ENCODE peak calls at places on chromosomes 12 and 14, in eight cellular contexts. One of them, this sample, is unnamed.

GRCh38 chr14:58055497-58055896 is 96.5 kb downstream of the ARMH4 start:
- DNase-seq in gastrocnemius medialis: no peak
- DNase-seq in AG09309: no peak
- DNase-seq in tibial nerve: no peak
- DNase-seq in OCI-LY7: no peak
- DNase-seq in testis: no peak
- DNase-seq in BE2C: no peak
- DNase-seq in AG04450: no peak
- DNase-seq in this sample: no peak

GRCh38 chr14:51780006-51780692 is 80.3 kb upstream of the GNG2 start:
- DNase-seq in gastrocnemius medialis: peak
- DNase-seq in AG09309: no peak
- DNase-seq in tibial nerve: peak
- DNase-seq in OCI-LY7: peak
- DNase-seq in testis: peak
- DNase-seq in BE2C: peak
- DNase-seq in AG04450: peak
- DNase-seq in this sample: peak

GRCh38 chr12:92226036-92226661 is 80.5 kb upstream of the BTG1 start:
- DNase-seq in gastrocnemius medialis: no peak
- DNase-seq in AG09309: no peak
- DNase-seq in tibial nerve: no peak
- DNase-seq in OCI-LY7: no peak
- DNase-seq in testis: no peak
- DNase-seq in BE2C: no peak
- DNase-seq in AG04450: no peak
- DNase-seq in this sample: no peak

GRCh38 chr12:27844427-27845090 is 64.5 kb upstream of the MANSC4 start:
- DNase-seq in gastrocnemius medialis: no peak
- DNase-seq in AG09309: no peak
- DNase-seq in tibial nerve: no peak
- DNase-seq in OCI-LY7: no peak
- DNase-seq in testis: no peak
- DNase-seq in BE2C: no peak
- DNase-seq in AG04450: no peak
- DNase-seq in this sample: no peak

GRCh38 chr12:90366286-90366685 is 588.7 kb downstream of the CCER1 start:
- DNase-seq in gastrocnemius medialis: no peak
- DNase-seq in AG09309: peak
- DNase-seq in tibial nerve: no peak
- DNase-seq in OCI-LY7: no peak
- DNase-seq in testis: no peak
- DNase-seq in BE2C: no peak
- DNase-seq in AG04450: no peak
- DNase-seq in this sample: no peak

GRCh38 chr12:99087278-99087677 is 442.2 kb downstream of the APAF1 start:
- DNase-seq in gastrocnemius medialis: no peak
- DNase-seq in AG09309: no peak
- DNase-seq in tibial nerve: no peak
- DNase-seq in OCI-LY7: no peak
- DNase-seq in testis: no peak
- DNase-seq in BE2C: no peak
- DNase-seq in AG04450: no peak
- DNase-seq in this sample: no peak

GRCh38 chr12:39986674-39987073 is 119.2 kb downstream of the SLC2A13 start:
- DNase-seq in gastrocnemius medialis: no peak
- DNase-seq in AG09309: no peak
- DNase-seq in tibial nerve: no peak
- DNase-seq in OCI-LY7: no peak
- DNase-seq in testis: no peak
- DNase-seq in BE2C: no peak
- DNase-seq in AG04450: no peak
- DNase-seq in this sample: no peak

GRCh38 chr14:22986508-22987054 is 4.2 kb upstream of the AJUBA start:
- DNase-seq in gastrocnemius medialis: peak
- DNase-seq in AG09309: no peak
- DNase-seq in tibial nerve: peak
- DNase-seq in OCI-LY7: peak
- DNase-seq in testis: peak
- DNase-seq in BE2C: peak
- DNase-seq in AG04450: peak
- DNase-seq in this sample: peak

GRCh38 chr14:93834739-93835383 is 46.6 kb upstream of the PRIMA1 start:
- DNase-seq in gastrocnemius medialis: no peak
- DNase-seq in AG09309: no peak
- DNase-seq in tibial nerve: no peak
- DNase-seq in OCI-LY7: no peak
- DNase-seq in testis: no peak
- DNase-seq in BE2C: peak
- DNase-seq in AG04450: no peak
- DNase-seq in this sample: no peak

GRCh38 chr14:89241265-89241664 is 175.8 kb downstream of the FOXN3 start:
- DNase-seq in gastrocnemius medialis: no peak
- DNase-seq in AG09309: no peak
- DNase-seq in tibial nerve: no peak
- DNase-seq in OCI-LY7: no peak
- DNase-seq in testis: no peak
- DNase-seq in BE2C: no peak
- DNase-seq in AG04450: no peak
- DNase-seq in this sample: no peak

GRCh38 chr12:48815281-48816110 is 2.8 kb upstream of the CACNB3 start:
- DNase-seq in gastrocnemius medialis: peak
- DNase-seq in AG09309: no peak
- DNase-seq in tibial nerve: peak
- DNase-seq in OCI-LY7: peak
- DNase-seq in testis: peak
- DNase-seq in BE2C: peak
- DNase-seq in AG04450: peak
- DNase-seq in this sample: peak

GRCh38 chr12:1527789-1528188 is 66.6 kb downstream of the FBXL14 start:
- DNase-seq in gastrocnemius medialis: no peak
- DNase-seq in AG09309: peak
- DNase-seq in tibial nerve: no peak
- DNase-seq in OCI-LY7: no peak
- DNase-seq in testis: no peak
- DNase-seq in BE2C: no peak
- DNase-seq in AG04450: no peak
- DNase-seq in this sample: no peak

GRCh38 chr12:78403136-78403535 is 461.4 kb upstream of the SYT1 start:
- DNase-seq in gastrocnemius medialis: no peak
- DNase-seq in AG09309: peak
- DNase-seq in tibial nerve: no peak
- DNase-seq in OCI-LY7: no peak
- DNase-seq in testis: no peak
- DNase-seq in BE2C: peak
- DNase-seq in AG04450: no peak
- DNase-seq in this sample: no peak

DNA sequence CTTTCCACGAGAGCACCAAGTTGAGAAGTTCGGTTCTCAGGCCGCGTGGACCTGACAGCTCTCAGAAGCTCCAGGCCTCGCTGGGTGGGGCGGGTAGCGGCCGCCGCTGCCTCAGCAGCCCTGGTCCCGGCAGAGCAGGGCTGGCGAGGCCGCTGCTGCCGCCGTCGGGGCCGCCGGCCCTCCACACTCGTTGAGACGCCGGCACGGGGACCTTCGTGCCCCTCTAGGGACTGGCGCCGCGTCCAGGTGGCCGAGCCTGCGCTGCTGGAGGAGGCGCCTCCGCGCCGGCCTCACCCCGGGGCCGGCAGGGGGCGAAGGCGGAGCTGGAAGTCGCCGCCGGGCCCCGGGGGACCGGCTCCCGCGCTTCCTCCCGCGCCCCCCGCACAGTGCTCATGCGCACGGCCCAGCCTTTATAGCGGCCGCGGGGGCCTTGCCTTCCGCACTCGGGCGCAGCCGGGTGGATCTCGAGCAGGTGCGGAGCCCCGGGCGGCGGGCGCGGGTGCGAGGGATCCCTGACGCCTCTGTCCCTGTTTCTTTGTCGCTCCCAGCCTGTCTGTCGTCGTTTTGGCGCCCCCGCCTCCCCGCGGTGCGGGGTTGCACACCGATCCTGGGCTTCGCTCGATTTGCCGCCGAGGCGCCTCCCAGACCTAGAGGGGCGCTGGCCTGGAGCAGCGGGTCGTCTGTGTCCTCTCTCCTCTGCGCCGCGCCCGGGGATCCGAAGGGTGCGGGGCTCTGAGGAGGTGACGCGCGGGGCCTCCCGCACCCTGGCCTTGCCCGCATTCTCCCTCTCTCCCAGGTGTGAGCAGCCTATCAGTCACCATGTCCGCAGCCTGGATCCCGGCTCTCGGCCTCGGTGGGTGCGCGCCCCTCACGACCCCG is at the start of gene COCH:
- DNase-seq in gastrocnemius medialis: no peak
- DNase-seq in AG09309: no peak
- DNase-seq in tibial nerve: no peak
- DNase-seq in OCI-LY7: peak
- DNase-seq in testis: no peak
- DNase-seq in BE2C: peak
- DNase-seq in AG04450: no peak
- DNase-seq in this sample: peak
- TF ChIP-seq CTCF in gastrocnemius medialis: no peak
- TF ChIP-seq CTCF in AG09309: no peak
- TF ChIP-seq CTCF in tibial nerve: peak
- TF ChIP-seq CTCF in OCI-LY7: peak
- TF ChIP-seq CTCF in testis: no peak
- TF ChIP-seq CTCF in BE2C: peak
- TF ChIP-seq CTCF in AG04450: peak
- TF ChIP-seq CTCF in this sample: peak

GRCh38 chr12:120738252-120739030 is 12.8 kb downstream of the ACADS start:
- DNase-seq in gastrocnemius medialis: peak
- DNase-seq in AG09309: no peak
- DNase-seq in tibial nerve: no peak
- DNase-seq in OCI-LY7: no peak
- DNase-seq in testis: no peak
- DNase-seq in BE2C: no peak
- DNase-seq in AG04450: no peak
- DNase-seq in this sample: no peak

GRCh38 chr12:120739821-120740613 is 14.4 kb downstream of the ACADS start:
- DNase-seq in gastrocnemius medialis: no peak
- DNase-seq in AG09309: no peak
- DNase-seq in tibial nerve: no peak
- DNase-seq in OCI-LY7: no peak
- DNase-seq in testis: no peak
- DNase-seq in BE2C: no peak
- DNase-seq in AG04450: no peak
- DNase-seq in this sample: no peak

GRCh38 chr12:120739031-120739762 is 13.6 kb downstream of the ACADS start:
- DNase-seq in gastrocnemius medialis: no peak
- DNase-seq in AG09309: no peak
- DNase-seq in tibial nerve: no peak
- DNase-seq in OCI-LY7: no peak
- DNase-seq in testis: no peak
- DNase-seq in BE2C: no peak
- DNase-seq in AG04450: no peak
- DNase-seq in this sample: no peak

GRCh38 chr12:120736404-120737331 is 11.0 kb downstream of the ACADS start:
- DNase-seq in gastrocnemius medialis: no peak
- DNase-seq in AG09309: no peak
- DNase-seq in tibial nerve: no peak
- DNase-seq in OCI-LY7: no peak
- DNase-seq in testis: no peak
- DNase-seq in BE2C: no peak
- DNase-seq in AG04450: no peak
- DNase-seq in this sample: no peak

GRCh38 chr12:120737557-120738251 is 12.1 kb downstream of the ACADS start:
- DNase-seq in gastrocnemius medialis: no peak
- DNase-seq in AG09309: no peak
- DNase-seq in tibial nerve: no peak
- DNase-seq in OCI-LY7: peak
- DNase-seq in testis: no peak
- DNase-seq in BE2C: no peak
- DNase-seq in AG04450: no peak
- DNase-seq in this sample: no peak
- TF ChIP-seq CTCF in gastrocnemius medialis: no peak
- TF ChIP-seq CTCF in AG09309: peak
- TF ChIP-seq CTCF in tibial nerve: peak
- TF ChIP-seq CTCF in OCI-LY7: peak
- TF ChIP-seq CTCF in testis: no peak
- TF ChIP-seq CTCF in BE2C: peak
- TF ChIP-seq CTCF in AG04450: peak
- TF ChIP-seq CTCF in this sample: no peak

DNA sequence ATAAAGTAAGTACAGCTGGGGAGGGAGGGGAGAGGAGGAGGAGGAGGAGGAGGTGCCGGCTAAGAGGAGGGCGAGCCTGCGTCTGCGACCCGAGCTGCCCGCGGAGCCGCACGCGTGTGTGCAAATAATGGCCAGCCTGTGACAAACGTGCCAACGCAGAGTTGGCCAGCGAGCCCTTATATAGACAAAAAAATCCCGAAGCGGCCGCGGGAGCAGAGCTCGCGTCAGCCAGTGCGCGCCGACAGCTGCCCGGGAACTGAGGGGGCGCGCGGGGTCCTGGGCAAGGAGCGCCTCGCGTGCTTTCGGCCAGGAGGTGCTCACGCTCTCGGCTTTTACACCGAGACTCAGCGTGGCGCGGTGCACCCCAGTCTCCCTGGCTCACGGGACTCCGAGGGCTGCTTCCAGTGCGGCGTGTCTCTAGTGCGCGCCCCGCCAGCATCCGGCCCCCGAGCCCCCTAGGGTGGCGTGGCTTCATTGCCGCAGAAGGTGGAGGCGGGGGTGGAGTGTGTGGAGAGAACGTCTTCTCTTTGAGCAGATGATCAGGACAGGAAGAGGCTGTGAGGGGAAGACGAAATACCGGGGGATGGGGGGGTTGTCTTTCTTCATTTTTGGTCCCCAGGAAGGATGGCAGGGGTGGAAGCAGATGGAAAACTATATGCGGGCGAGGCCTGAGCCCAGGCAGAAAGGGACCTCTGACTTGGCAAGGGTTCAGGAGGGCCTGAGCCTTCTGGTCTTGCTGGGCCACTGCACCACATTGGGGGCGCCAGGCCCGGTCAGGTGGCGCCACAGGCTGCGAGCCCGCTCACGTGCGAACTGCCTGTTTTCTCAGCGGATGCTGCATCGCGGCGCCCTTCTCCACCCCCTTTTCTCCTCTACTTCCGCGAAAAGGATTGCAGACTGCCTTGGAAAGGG is 659 bp downstream of the SLC16A7 start:
- DNase-seq in gastrocnemius medialis: peak
- DNase-seq in AG09309: peak
- DNase-seq in tibial nerve: peak
- DNase-seq in OCI-LY7: peak
- DNase-seq in testis: peak
- DNase-seq in BE2C: peak
- DNase-seq in AG04450: peak
- DNase-seq in this sample: peak
- TF ChIP-seq CTCF in gastrocnemius medialis: no peak
- TF ChIP-seq CTCF in AG09309: peak
- TF ChIP-seq CTCF in tibial nerve: no peak
- TF ChIP-seq CTCF in OCI-LY7: peak
- TF ChIP-seq CTCF in testis: no peak
- TF ChIP-seq CTCF in BE2C: no peak
- TF ChIP-seq CTCF in AG04450: no peak
- TF ChIP-seq CTCF in this sample: no peak

DNA sequence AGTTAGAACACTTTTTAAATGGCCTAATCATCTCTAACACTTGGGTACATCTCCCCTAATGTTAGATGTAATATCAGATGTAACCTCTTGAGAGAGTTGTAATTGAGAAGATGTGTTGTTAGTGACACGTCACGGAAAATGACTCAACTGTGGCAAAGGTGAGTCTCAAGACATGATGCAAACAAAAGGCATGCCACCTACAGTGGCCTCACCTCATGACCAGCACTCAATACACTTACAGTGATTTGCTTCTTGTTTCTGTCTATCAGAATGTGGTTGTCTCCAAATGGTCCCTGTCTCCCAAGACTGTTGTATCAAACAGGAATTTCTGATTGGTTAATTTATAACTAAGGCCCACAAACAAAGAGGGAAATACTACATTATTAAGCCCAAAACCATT is 91.2 kb downstream of the SLC25A21 start:
- DNase-seq in gastrocnemius medialis: no peak
- DNase-seq in AG09309: no peak
- DNase-seq in tibial nerve: no peak
- DNase-seq in OCI-LY7: no peak
- DNase-seq in testis: no peak
- DNase-seq in BE2C: no peak
- DNase-seq in AG04450: no peak
- DNase-seq in this sample: no peak
- TF ChIP-seq CTCF in gastrocnemius medialis: no peak
- TF ChIP-seq CTCF in AG09309: no peak
- TF ChIP-seq CTCF in tibial nerve: no peak
- TF ChIP-seq CTCF in OCI-LY7: no peak
- TF ChIP-seq CTCF in testis: no peak
- TF ChIP-seq CTCF in BE2C: no peak
- TF ChIP-seq CTCF in AG04450: no peak
- TF ChIP-seq CTCF in this sample: no peak

This sample was measured in mesothelial cell of epicardium.